ENCODE peak calls at places on chromosomes 11 and 22, in six cellular contexts. One of them, this sample, is unnamed.

GRCh38 chr11:30424851-30425250 is 101.9 kb downstream of the ARL14EP start:
- DNase-seq in ovary: no peak
- DNase-seq in progenitor cell of endocrine pancreas: no peak
- DNase-seq in right atrium auricular region: no peak
- DNase-seq in endothelial cell: no peak
- DNase-seq in upper lobe of right lung: no peak
- DNase-seq in this sample: no peak

GRCh38 chr22:25077056-25077455 is 122.6 kb upstream of the CRYBB3 start:
- DNase-seq in upper lobe of right lung: no peak
- DNase-seq in right atrium auricular region: no peak
- DNase-seq in progenitor cell of endocrine pancreas: no peak
- DNase-seq in endothelial cell: no peak
- DNase-seq in ovary: no peak
- DNase-seq in this sample: no peak

GRCh38 chr11:9461068-9461759 is 402 bp downstream of the ZNF143 start:
- DNase-seq in ovary: peak
- DNase-seq in right atrium auricular region: peak
- DNase-seq in endothelial cell: peak
- DNase-seq in progenitor cell of endocrine pancreas: peak
- DNase-seq in upper lobe of right lung: peak
- DNase-seq in this sample: peak

GRCh38 chr11:86524603-86525352 is 147.6 kb downstream of the ME3 start:
- DNase-seq in upper lobe of right lung: no peak
- DNase-seq in ovary: no peak
- DNase-seq in endothelial cell: no peak
- DNase-seq in right atrium auricular region: no peak
- DNase-seq in progenitor cell of endocrine pancreas: no peak
- DNase-seq in this sample: no peak

GRCh38 chr11:71336996-71337772 is 84.8 kb upstream of the SHANK2 start:
- DNase-seq in progenitor cell of endocrine pancreas: no peak
- DNase-seq in upper lobe of right lung: peak
- DNase-seq in endothelial cell: no peak
- DNase-seq in ovary: no peak
- DNase-seq in right atrium auricular region: no peak
- DNase-seq in this sample: no peak

GRCh38 chr11:117907276-117908110 is 21.7 kb downstream of the TMPRSS13 start:
- DNase-seq in progenitor cell of endocrine pancreas: peak
- DNase-seq in upper lobe of right lung: peak
- DNase-seq in endothelial cell: peak
- DNase-seq in ovary: peak
- DNase-seq in right atrium auricular region: peak
- DNase-seq in this sample: peak

GRCh38 chr11:69867076-69868002 is 48.1 kb upstream of the FGF3 start:
- DNase-seq in right atrium auricular region: no peak
- DNase-seq in progenitor cell of endocrine pancreas: no peak
- DNase-seq in endothelial cell: no peak
- DNase-seq in upper lobe of right lung: no peak
- DNase-seq in ovary: no peak
- DNase-seq in this sample: no peak

GRCh38 chr11:96486890-96487633 is 97.2 kb downstream of the JRKL start:
- DNase-seq in endothelial cell: no peak
- DNase-seq in ovary: no peak
- DNase-seq in right atrium auricular region: no peak
- DNase-seq in progenitor cell of endocrine pancreas: no peak
- DNase-seq in upper lobe of right lung: peak
- DNase-seq in this sample: no peak

GRCh38 chr11:10044618-10045017 is 249.4 kb downstream of the SBF2 start:
- DNase-seq in upper lobe of right lung: no peak
- DNase-seq in right atrium auricular region: no peak
- DNase-seq in progenitor cell of endocrine pancreas: no peak
- DNase-seq in endothelial cell: no peak
- DNase-seq in ovary: no peak
- DNase-seq in this sample: no peak

GRCh38 chr11:101949846-101950245 is 33.5 kb upstream of the ANGPTL5 start:
- DNase-seq in right atrium auricular region: no peak
- DNase-seq in progenitor cell of endocrine pancreas: no peak
- DNase-seq in upper lobe of right lung: no peak
- DNase-seq in ovary: no peak
- DNase-seq in endothelial cell: no peak
- DNase-seq in this sample: no peak

GRCh38 chr22:46072030-46072881 is 78.1 kb upstream of the PPARA start:
- DNase-seq in ovary: peak
- DNase-seq in endothelial cell: no peak
- DNase-seq in progenitor cell of endocrine pancreas: no peak
- DNase-seq in right atrium auricular region: no peak
- DNase-seq in upper lobe of right lung: peak
- DNase-seq in this sample: no peak

GRCh38 chr11:115515647-115516046 is 11.4 kb upstream of the CADM1 start:
- DNase-seq in progenitor cell of endocrine pancreas: no peak
- DNase-seq in upper lobe of right lung: no peak
- DNase-seq in ovary: no peak
- DNase-seq in endothelial cell: no peak
- DNase-seq in right atrium auricular region: no peak
- DNase-seq in this sample: no peak

GRCh38 chr22:43635101-43635500 is 177.0 kb downstream of the EFCAB6 start:
- DNase-seq in ovary: no peak
- DNase-seq in upper lobe of right lung: no peak
- DNase-seq in progenitor cell of endocrine pancreas: no peak
- DNase-seq in right atrium auricular region: no peak
- DNase-seq in endothelial cell: no peak
- DNase-seq in this sample: no peak

GRCh38 chr11:45347343-45347742 is 61.2 kb upstream of the SYT13 start:
- DNase-seq in ovary: no peak
- DNase-seq in upper lobe of right lung: no peak
- DNase-seq in right atrium auricular region: no peak
- DNase-seq in progenitor cell of endocrine pancreas: no peak
- DNase-seq in endothelial cell: no peak
- DNase-seq in this sample: no peak

GRCh38 chr22:49243965-49244364 is 583.7 kb downstream of the BRD1 start:
- DNase-seq in upper lobe of right lung: peak
- DNase-seq in right atrium auricular region: peak
- DNase-seq in progenitor cell of endocrine pancreas: no peak
- DNase-seq in ovary: peak
- DNase-seq in endothelial cell: no peak
- DNase-seq in this sample: no peak

GRCh38 chr11:78392854-78393253 is 24.8 kb downstream of the GAB2 start:
- DNase-seq in upper lobe of right lung: no peak
- DNase-seq in ovary: no peak
- DNase-seq in progenitor cell of endocrine pancreas: no peak
- DNase-seq in endothelial cell: no peak
- DNase-seq in right atrium auricular region: no peak
- DNase-seq in this sample: no peak

GRCh38 chr11:35526370-35526792 is 965 bp upstream of the PAMR1 start:
- DNase-seq in ovary: no peak
- DNase-seq in progenitor cell of endocrine pancreas: no peak
- DNase-seq in upper lobe of right lung: no peak
- DNase-seq in endothelial cell: no peak
- DNase-seq in right atrium auricular region: no peak
- DNase-seq in this sample: no peak

GRCh38 chr11:6737872-6738466 is 33.8 kb downstream of the OR2AG2 start:
- DNase-seq in ovary: no peak
- DNase-seq in upper lobe of right lung: no peak
- DNase-seq in endothelial cell: peak
- DNase-seq in right atrium auricular region: no peak
- DNase-seq in progenitor cell of endocrine pancreas: no peak
- DNase-seq in this sample: no peak

GRCh38 chr11:31499576-31500178 is 9.7 kb downstream of the IMMP1L start:
- DNase-seq in endothelial cell: no peak
- DNase-seq in upper lobe of right lung: no peak
- DNase-seq in progenitor cell of endocrine pancreas: no peak
- DNase-seq in ovary: no peak
- DNase-seq in right atrium auricular region: no peak
- DNase-seq in this sample: no peak

GRCh38 chr22:42388130-42388797 is 43.9 kb downstream of the NFAM1 start:
- DNase-seq in endothelial cell: no peak
- DNase-seq in ovary: no peak
- DNase-seq in upper lobe of right lung: no peak
- DNase-seq in right atrium auricular region: no peak
- DNase-seq in progenitor cell of endocrine pancreas: no peak
- DNase-seq in this sample: no peak

GRCh38 chr11:124481365-124482323 is 36.1 kb upstream of the OR8B8 start:
- DNase-seq in right atrium auricular region: no peak
- DNase-seq in progenitor cell of endocrine pancreas: no peak
- DNase-seq in endothelial cell: peak
- DNase-seq in ovary: no peak
- DNase-seq in upper lobe of right lung: no peak
- DNase-seq in this sample: no peak

GRCh38 chr11:72673284-72673942 is 809 bp downstream of the PDE2A start:
- DNase-seq in endothelial cell: peak
- DNase-seq in right atrium auricular region: no peak
- DNase-seq in ovary: no peak
- DNase-seq in upper lobe of right lung: no peak
- DNase-seq in progenitor cell of endocrine pancreas: no peak
- DNase-seq in this sample: no peak

GRCh38 chr11:125188021-125188420 is 23.5 kb downstream of the PKNOX2 start:
- DNase-seq in upper lobe of right lung: no peak
- DNase-seq in ovary: no peak
- DNase-seq in progenitor cell of endocrine pancreas: no peak
- DNase-seq in right atrium auricular region: no peak
- DNase-seq in endothelial cell: no peak
- DNase-seq in this sample: no peak

GRCh38 chr11:14318581-14318981 is 40.4 kb downstream of the RRAS2 start:
- DNase-seq in endothelial cell: no peak
- DNase-seq in progenitor cell of endocrine pancreas: no peak
- DNase-seq in ovary: no peak
- DNase-seq in right atrium auricular region: no peak
- DNase-seq in upper lobe of right lung: no peak
- DNase-seq in this sample: no peak

GRCh38 chr22:48705159-48705916 is 1122.3 kb downstream of the BRD1 start:
- DNase-seq in ovary: peak
- DNase-seq in progenitor cell of endocrine pancreas: no peak
- DNase-seq in endothelial cell: no peak
- DNase-seq in upper lobe of right lung: peak
- DNase-seq in right atrium auricular region: no peak
- DNase-seq in this sample: no peak

GRCh38 chr22:50341977-50342650 is 1.0 kb upstream of the PPP6R2 start:
- DNase-seq in right atrium auricular region: peak
- DNase-seq in upper lobe of right lung: peak
- DNase-seq in ovary: peak
- DNase-seq in endothelial cell: peak
- DNase-seq in progenitor cell of endocrine pancreas: peak
- DNase-seq in this sample: peak
- TF ChIP-seq CTCF in right atrium auricular region: peak
- TF ChIP-seq CTCF in upper lobe of right lung: peak
- TF ChIP-seq CTCF in ovary: peak
- TF ChIP-seq CTCF in endothelial cell: peak
- TF ChIP-seq CTCF in progenitor cell of endocrine pancreas: peak
- TF ChIP-seq CTCF in this sample: peak

GRCh38 chr11:65782816-65783228 is 2.0 kb upstream of the AP5B1 start:
- DNase-seq in ovary: no peak
- DNase-seq in endothelial cell: no peak
- DNase-seq in right atrium auricular region: no peak
- DNase-seq in upper lobe of right lung: peak
- DNase-seq in progenitor cell of endocrine pancreas: no peak
- DNase-seq in this sample: no peak

GRCh38 chr11:65779919-65780769 is 632 bp downstream of the AP5B1 start:
- DNase-seq in upper lobe of right lung: peak
- DNase-seq in progenitor cell of endocrine pancreas: peak
- DNase-seq in endothelial cell: peak
- DNase-seq in ovary: peak
- DNase-seq in right atrium auricular region: peak
- DNase-seq in this sample: peak

GRCh38 chr11:65780770-65781151 is at the start of gene AP5B1:
- DNase-seq in endothelial cell: peak
- DNase-seq in right atrium auricular region: no peak
- DNase-seq in progenitor cell of endocrine pancreas: peak
- DNase-seq in upper lobe of right lung: peak
- DNase-seq in ovary: peak
- DNase-seq in this sample: no peak

GRCh38 chr11:65781962-65782815 is 1.4 kb upstream of the AP5B1 start:
- DNase-seq in upper lobe of right lung: peak
- DNase-seq in right atrium auricular region: no peak
- DNase-seq in endothelial cell: no peak
- DNase-seq in progenitor cell of endocrine pancreas: no peak
- DNase-seq in ovary: no peak
- DNase-seq in this sample: no peak

DNA sequence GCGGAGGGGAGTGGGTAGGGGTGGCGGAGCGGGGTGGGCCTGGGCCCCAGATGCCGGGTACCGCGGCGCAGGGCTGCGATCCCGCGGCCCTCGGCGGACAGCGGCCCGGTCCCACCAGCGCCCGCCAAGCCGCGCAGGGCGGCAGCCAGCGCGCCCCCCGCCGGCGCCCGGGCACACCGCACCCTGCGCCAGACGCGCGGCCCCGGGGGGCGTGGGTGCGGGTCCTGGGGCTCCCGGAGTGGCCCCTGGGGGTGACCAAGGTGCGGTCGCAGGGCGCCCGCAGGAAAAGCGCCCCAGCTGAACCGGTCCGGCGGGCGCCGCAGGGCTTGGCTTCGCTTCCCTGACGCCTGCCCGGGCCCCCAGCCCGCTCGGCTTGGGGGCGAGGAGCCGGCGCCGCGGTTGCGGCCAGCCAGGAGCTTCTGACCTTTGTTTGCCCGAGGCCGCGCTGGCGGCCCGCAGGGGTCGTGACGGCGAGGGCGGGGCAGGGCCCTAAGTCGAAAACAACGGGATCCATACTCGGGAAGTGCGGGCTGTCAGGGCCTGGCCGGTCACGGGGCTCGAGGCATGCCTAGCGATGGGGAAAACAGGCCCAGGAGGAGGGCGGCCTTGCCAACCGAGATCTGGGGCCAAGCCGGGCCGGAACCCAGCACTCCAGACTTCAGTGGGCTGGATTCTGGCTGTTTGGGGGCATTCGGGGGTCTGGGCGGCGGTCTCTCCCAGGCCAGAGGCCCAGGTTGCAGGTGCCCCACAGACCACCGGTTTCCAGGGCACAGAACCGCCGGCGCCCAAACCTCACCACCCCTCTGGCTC is 581 bp upstream of the AP5B1 start:
- DNase-seq in endothelial cell: peak
- DNase-seq in progenitor cell of endocrine pancreas: peak
- DNase-seq in upper lobe of right lung: peak
- DNase-seq in ovary: peak
- DNase-seq in right atrium auricular region: no peak
- DNase-seq in this sample: no peak
- TF ChIP-seq CTCF in endothelial cell: peak
- TF ChIP-seq CTCF in progenitor cell of endocrine pancreas: peak
- TF ChIP-seq CTCF in upper lobe of right lung: peak
- TF ChIP-seq CTCF in ovary: peak
- TF ChIP-seq CTCF in right atrium auricular region: peak
- TF ChIP-seq CTCF in this sample: peak

GRCh38 chr11:61682093-61682732 is 2.0 kb downstream of the DAGLA start:
- DNase-seq in endothelial cell: no peak
- DNase-seq in ovary: no peak
- DNase-seq in right atrium auricular region: no peak
- DNase-seq in progenitor cell of endocrine pancreas: no peak
- DNase-seq in upper lobe of right lung: no peak
- DNase-seq in this sample: no peak
- TF ChIP-seq CTCF in endothelial cell: no peak
- TF ChIP-seq CTCF in ovary: no peak
- TF ChIP-seq CTCF in right atrium auricular region: no peak
- TF ChIP-seq CTCF in progenitor cell of endocrine pancreas: no peak
- TF ChIP-seq CTCF in upper lobe of right lung: no peak
- TF ChIP-seq CTCF in this sample: no peak

DNA sequence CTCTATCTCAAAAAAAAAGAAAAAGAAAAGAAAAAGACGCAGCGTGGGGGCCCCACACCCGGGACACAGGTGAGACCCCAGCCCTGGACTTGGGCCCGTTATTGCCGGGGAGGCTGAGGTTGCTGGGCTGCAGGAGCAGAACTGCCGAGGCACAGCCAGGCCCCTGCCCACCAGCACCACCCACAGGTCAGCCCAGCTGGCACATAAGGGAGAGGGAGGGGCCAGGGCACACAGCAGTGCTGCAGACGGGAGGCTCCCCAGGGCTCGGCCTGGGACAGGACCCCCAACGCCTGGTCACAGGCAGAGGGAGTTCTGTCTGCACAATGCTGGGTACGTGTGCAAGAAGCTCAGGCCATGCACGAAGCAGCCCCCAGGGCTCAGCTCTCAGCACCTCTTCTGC is 18.5 kb downstream of the CHID1 start:
- DNase-seq in ovary: no peak
- DNase-seq in endothelial cell: no peak
- DNase-seq in right atrium auricular region: no peak
- DNase-seq in upper lobe of right lung: no peak
- DNase-seq in progenitor cell of endocrine pancreas: no peak
- DNase-seq in this sample: no peak
- TF ChIP-seq CTCF in ovary: no peak
- TF ChIP-seq CTCF in endothelial cell: no peak
- TF ChIP-seq CTCF in right atrium auricular region: no peak
- TF ChIP-seq CTCF in upper lobe of right lung: no peak
- TF ChIP-seq CTCF in progenitor cell of endocrine pancreas: no peak
- TF ChIP-seq CTCF in this sample: no peak

This sample was measured in type B pancreatic cell.